ENCODE peak calls at places on chromosomes 16 and 17, in five cellular contexts. One of them, this sample, is unnamed.

GRCh38 chr17:47896672-47897490 is 845 bp downstream of the SP2 start:
- DNase-seq in choroid plexus epithelial cell: peak
- DNase-seq in epithelial cell of esophagus: peak
- DNase-seq in GM12878: no peak
- DNase-seq in tibial nerve: no peak
- DNase-seq in this sample: no peak

GRCh38 chr16:23801387-23801786 is 34.4 kb upstream of the PRKCB start:
- DNase-seq in choroid plexus epithelial cell: peak
- DNase-seq in epithelial cell of esophagus: peak
- DNase-seq in GM12878: no peak
- DNase-seq in tibial nerve: peak
- DNase-seq in this sample: peak

GRCh38 chr16:85316321-85316919 is 204.1 kb upstream of the CIBAR2 start:
- DNase-seq in choroid plexus epithelial cell: peak
- DNase-seq in epithelial cell of esophagus: peak
- DNase-seq in GM12878: no peak
- DNase-seq in tibial nerve: no peak
- DNase-seq in this sample: no peak

GRCh38 chr17:7803981-7804380 is 30.0 kb upstream of the KDM6B start:
- DNase-seq in choroid plexus epithelial cell: peak
- DNase-seq in epithelial cell of esophagus: peak
- DNase-seq in GM12878: no peak
- DNase-seq in tibial nerve: no peak
- DNase-seq in this sample: no peak

GRCh38 chr17:40358323-40359038 is 6.1 kb downstream of the GJD3 start:
- DNase-seq in choroid plexus epithelial cell: peak
- DNase-seq in epithelial cell of esophagus: peak
- DNase-seq in GM12878: no peak
- DNase-seq in tibial nerve: peak
- DNase-seq in this sample: peak

GRCh38 chr17:27430882-27431491 is 25.3 kb upstream of the KSR1 start:
- DNase-seq in choroid plexus epithelial cell: peak
- DNase-seq in epithelial cell of esophagus: peak
- DNase-seq in GM12878: no peak
- DNase-seq in tibial nerve: no peak
- DNase-seq in this sample: no peak

GRCh38 chr17:4987767-4988083 is 250 bp upstream of the CAMTA2 start:
- DNase-seq in choroid plexus epithelial cell: no peak
- DNase-seq in epithelial cell of esophagus: no peak
- DNase-seq in GM12878: no peak
- DNase-seq in tibial nerve: no peak
- DNase-seq in this sample: no peak

GRCh38 chr17:13931752-13932477 is 137.4 kb upstream of the COX10 start:
- DNase-seq in choroid plexus epithelial cell: peak
- DNase-seq in epithelial cell of esophagus: peak
- DNase-seq in GM12878: no peak
- DNase-seq in tibial nerve: peak
- DNase-seq in this sample: no peak

GRCh38 chr17:32349503-32349853 is 479 bp upstream of the ZNF207 start:
- DNase-seq in choroid plexus epithelial cell: peak
- DNase-seq in epithelial cell of esophagus: peak
- DNase-seq in GM12878: no peak
- DNase-seq in tibial nerve: peak
- DNase-seq in this sample: no peak

GRCh38 chr17:78359216-78359935 is 501 bp downstream of the SOCS3 start:
- DNase-seq in choroid plexus epithelial cell: peak
- DNase-seq in epithelial cell of esophagus: no peak
- DNase-seq in GM12878: no peak
- DNase-seq in tibial nerve: no peak
- DNase-seq in this sample: no peak

GRCh38 chr16:84058211-84058610 is 15.6 kb upstream of the SLC38A8 start:
- DNase-seq in choroid plexus epithelial cell: no peak
- DNase-seq in epithelial cell of esophagus: no peak
- DNase-seq in GM12878: no peak
- DNase-seq in tibial nerve: no peak
- DNase-seq in this sample: no peak

GRCh38 chr16:68128577-68129305 is 43.6 kb downstream of the NFATC3 start:
- DNase-seq in choroid plexus epithelial cell: peak
- DNase-seq in epithelial cell of esophagus: peak
- DNase-seq in GM12878: no peak
- DNase-seq in tibial nerve: no peak
- DNase-seq in this sample: no peak

GRCh38 chr17:17075037-17075755 is 32.9 kb downstream of the MPRIP start:
- DNase-seq in choroid plexus epithelial cell: peak
- DNase-seq in epithelial cell of esophagus: peak
- DNase-seq in GM12878: no peak
- DNase-seq in tibial nerve: peak
- DNase-seq in this sample: peak

GRCh38 chr16:25060920-25061319 is 45.8 kb upstream of the ARHGAP17 start:
- DNase-seq in choroid plexus epithelial cell: peak
- DNase-seq in epithelial cell of esophagus: no peak
- DNase-seq in GM12878: no peak
- DNase-seq in tibial nerve: no peak
- DNase-seq in this sample: no peak

GRCh38 chr16:30499284-30499683 is 26.7 kb downstream of the ITGAL start:
- DNase-seq in choroid plexus epithelial cell: no peak
- DNase-seq in epithelial cell of esophagus: no peak
- DNase-seq in GM12878: no peak
- DNase-seq in tibial nerve: no peak
- DNase-seq in this sample: no peak

GRCh38 chr17:33980193-33980592 is 274.9 kb upstream of the CCL2 start:
- DNase-seq in choroid plexus epithelial cell: no peak
- DNase-seq in epithelial cell of esophagus: no peak
- DNase-seq in GM12878: peak
- DNase-seq in tibial nerve: no peak
- DNase-seq in this sample: no peak

GRCh38 chr16:64478258-64478906 is 643.5 kb downstream of the CDH11 start:
- DNase-seq in choroid plexus epithelial cell: peak
- DNase-seq in epithelial cell of esophagus: peak
- DNase-seq in GM12878: no peak
- DNase-seq in tibial nerve: no peak
- DNase-seq in this sample: peak

GRCh38 chr16:48862087-48862532 is 252.1 kb upstream of the N4BP1 start:
- DNase-seq in choroid plexus epithelial cell: no peak
- DNase-seq in epithelial cell of esophagus: peak
- DNase-seq in GM12878: no peak
- DNase-seq in tibial nerve: no peak
- DNase-seq in this sample: peak

GRCh38 chr16:78362736-78363135 is 263.3 kb downstream of the WWOX start:
- DNase-seq in choroid plexus epithelial cell: no peak
- DNase-seq in epithelial cell of esophagus: no peak
- DNase-seq in GM12878: no peak
- DNase-seq in tibial nerve: no peak
- DNase-seq in this sample: no peak

GRCh38 chr16:48831081-48831722 is 221.2 kb upstream of the N4BP1 start:
- DNase-seq in choroid plexus epithelial cell: no peak
- DNase-seq in epithelial cell of esophagus: no peak
- DNase-seq in GM12878: no peak
- DNase-seq in tibial nerve: no peak
- DNase-seq in this sample: no peak

GRCh38 chr16:85171004-85171808 is 58.9 kb upstream of the CIBAR2 start:
- DNase-seq in choroid plexus epithelial cell: no peak
- DNase-seq in epithelial cell of esophagus: no peak
- DNase-seq in GM12878: no peak
- DNase-seq in tibial nerve: no peak
- DNase-seq in this sample: no peak

GRCh38 chr17:68783861-68784260 is 171.3 kb downstream of the ABCA8 start:
- DNase-seq in choroid plexus epithelial cell: peak
- DNase-seq in epithelial cell of esophagus: no peak
- DNase-seq in GM12878: no peak
- DNase-seq in tibial nerve: no peak
- DNase-seq in this sample: no peak

GRCh38 chr16:25148568-25149215 is 37.1 kb downstream of the LCMT1 start:
- DNase-seq in choroid plexus epithelial cell: peak
- DNase-seq in epithelial cell of esophagus: no peak
- DNase-seq in GM12878: no peak
- DNase-seq in tibial nerve: no peak
- DNase-seq in this sample: no peak

GRCh38 chr17:4537451-4538235 is 17.5 kb downstream of the MYBBP1A start:
- DNase-seq in choroid plexus epithelial cell: no peak
- DNase-seq in epithelial cell of esophagus: no peak
- DNase-seq in GM12878: no peak
- DNase-seq in tibial nerve: no peak
- DNase-seq in this sample: no peak

GRCh38 chr16:70778901-70779309 is 22.1 kb downstream of the VAC14 start:
- DNase-seq in choroid plexus epithelial cell: peak
- DNase-seq in epithelial cell of esophagus: peak
- DNase-seq in GM12878: no peak
- DNase-seq in tibial nerve: peak
- DNase-seq in this sample: peak

GRCh38 chr17:74995847-74996246 is 8.4 kb downstream of the CDR2L start:
- DNase-seq in choroid plexus epithelial cell: no peak
- DNase-seq in epithelial cell of esophagus: no peak
- DNase-seq in GM12878: no peak
- DNase-seq in tibial nerve: no peak
- DNase-seq in this sample: no peak

GRCh38 chr17:27577124-27577761 is 53.7 kb upstream of the LGALS9 start:
- DNase-seq in choroid plexus epithelial cell: peak
- DNase-seq in epithelial cell of esophagus: peak
- DNase-seq in GM12878: no peak
- DNase-seq in tibial nerve: no peak
- DNase-seq in this sample: no peak

GRCh38 chr16:28090646-28091377 is 27.3 kb upstream of the GSG1L start:
- DNase-seq in choroid plexus epithelial cell: peak
- DNase-seq in epithelial cell of esophagus: peak
- DNase-seq in GM12878: no peak
- DNase-seq in tibial nerve: no peak
- DNase-seq in this sample: no peak

GRCh38 chr16:89583197-89583894 is 7.8 kb downstream of the CPNE7 start:
- DNase-seq in choroid plexus epithelial cell: no peak
- DNase-seq in epithelial cell of esophagus: no peak
- DNase-seq in GM12878: no peak
- DNase-seq in tibial nerve: no peak
- DNase-seq in this sample: no peak

GRCh38 chr17:75489511-75489955 is 25.8 kb downstream of the CASKIN2 start:
- DNase-seq in choroid plexus epithelial cell: no peak
- DNase-seq in epithelial cell of esophagus: no peak
- DNase-seq in GM12878: no peak
- DNase-seq in tibial nerve: no peak
- DNase-seq in this sample: no peak

GRCh38 chr17:65314212-65314611 is 177.0 kb downstream of the RGS9 start:
- DNase-seq in choroid plexus epithelial cell: no peak
- DNase-seq in epithelial cell of esophagus: no peak
- DNase-seq in GM12878: no peak
- DNase-seq in tibial nerve: no peak
- DNase-seq in this sample: no peak

GRCh38 chr17:32519769-32520701 is 33.2 kb downstream of the CDK5R1 start:
- DNase-seq in choroid plexus epithelial cell: peak
- DNase-seq in epithelial cell of esophagus: peak
- DNase-seq in GM12878: peak
- DNase-seq in tibial nerve: no peak
- DNase-seq in this sample: no peak

GRCh38 chr16:23408242-23409201 is 44.5 kb downstream of the COG7 start:
- DNase-seq in choroid plexus epithelial cell: peak
- DNase-seq in epithelial cell of esophagus: peak
- DNase-seq in GM12878: no peak
- DNase-seq in tibial nerve: peak
- DNase-seq in this sample: peak

DNA sequence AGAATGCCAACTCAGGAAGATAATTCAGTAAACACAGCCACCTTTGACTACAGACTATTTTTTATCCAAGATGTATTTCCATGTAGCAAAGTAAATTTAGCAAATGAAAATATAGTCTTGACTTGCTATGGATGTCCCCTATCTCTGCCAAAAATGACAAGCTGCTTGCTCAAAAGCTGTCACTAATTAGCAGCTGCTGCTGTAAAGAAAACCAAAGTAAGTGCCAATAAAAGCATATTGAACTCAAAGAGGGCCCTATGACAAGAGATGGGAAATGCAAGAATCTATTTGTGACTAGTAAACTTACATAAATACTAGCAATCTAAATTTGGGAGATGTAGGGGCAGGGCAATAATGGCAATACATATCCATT is 23.0 kb downstream of the STAT5B start:
- DNase-seq in choroid plexus epithelial cell: no peak
- DNase-seq in epithelial cell of esophagus: no peak
- DNase-seq in GM12878: no peak
- DNase-seq in tibial nerve: no peak
- DNase-seq in this sample: no peak
- H3K4me3 ChIP-seq in choroid plexus epithelial cell: no peak
- H3K4me3 ChIP-seq in epithelial cell of esophagus: no peak
- H3K4me3 ChIP-seq in GM12878: no peak
- H3K4me3 ChIP-seq in tibial nerve: no peak
- H3K4me3 ChIP-seq in this sample: no peak

DNA sequence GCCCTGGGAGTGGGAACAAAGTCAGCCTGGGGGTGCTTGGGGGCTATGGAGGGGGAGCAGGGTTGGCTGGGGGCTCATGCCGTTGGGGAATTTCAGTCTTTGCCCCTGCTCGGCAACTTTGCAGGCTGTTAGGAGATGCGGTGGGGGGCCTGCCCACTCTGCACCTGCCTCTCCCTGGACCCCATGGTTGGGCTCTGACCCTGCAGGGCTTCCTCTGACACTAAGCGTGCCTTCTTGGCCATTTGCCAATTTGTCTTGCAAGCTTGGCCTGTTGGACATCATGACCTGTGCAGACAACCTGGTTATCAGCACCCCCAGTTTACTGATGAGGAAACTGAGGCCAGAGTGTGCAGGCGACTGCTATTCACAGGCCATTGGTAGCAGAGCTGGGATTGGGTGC is 14.6 kb downstream of the ADCY7 start:
- DNase-seq in choroid plexus epithelial cell: no peak
- DNase-seq in epithelial cell of esophagus: no peak
- DNase-seq in GM12878: no peak
- DNase-seq in tibial nerve: no peak
- DNase-seq in this sample: no peak
- H3K4me3 ChIP-seq in choroid plexus epithelial cell: no peak
- H3K4me3 ChIP-seq in epithelial cell of esophagus: no peak
- H3K4me3 ChIP-seq in GM12878: peak
- H3K4me3 ChIP-seq in tibial nerve: no peak
- H3K4me3 ChIP-seq in this sample: no peak

DNA sequence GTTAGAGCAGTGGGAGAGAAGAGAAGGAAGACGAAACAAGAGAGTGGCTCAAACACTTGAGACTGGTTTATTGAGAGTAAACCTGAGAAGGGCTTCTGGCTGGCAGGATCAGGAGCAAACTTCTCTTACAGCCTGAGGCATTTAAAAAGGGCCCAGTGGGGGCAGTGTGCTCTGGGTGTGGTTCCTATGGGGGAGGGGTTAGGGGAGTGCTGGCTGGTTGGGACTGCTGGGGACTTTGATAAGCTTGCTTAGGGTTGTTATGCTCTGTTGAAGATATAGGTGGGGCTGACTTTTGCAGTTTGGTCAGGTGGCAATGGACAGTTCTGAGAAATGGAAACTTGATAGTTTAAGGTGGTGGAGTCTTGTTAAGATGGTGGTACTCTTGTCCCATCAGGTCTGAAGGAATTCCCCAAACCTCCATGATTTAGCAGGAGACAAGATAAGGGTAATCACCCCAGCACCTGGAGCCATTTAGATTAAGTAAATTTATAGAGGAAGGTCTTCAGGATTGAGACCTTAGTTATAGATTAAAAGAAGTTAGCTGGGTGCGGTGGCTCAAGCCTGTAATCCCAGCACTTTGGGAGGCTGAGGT is 79.3 kb downstream of the EMP2 start:
- DNase-seq in choroid plexus epithelial cell: no peak
- DNase-seq in epithelial cell of esophagus: no peak
- DNase-seq in GM12878: no peak
- DNase-seq in tibial nerve: no peak
- DNase-seq in this sample: no peak
- H3K4me3 ChIP-seq in choroid plexus epithelial cell: no peak
- H3K4me3 ChIP-seq in epithelial cell of esophagus: no peak
- H3K4me3 ChIP-seq in GM12878: no peak
- H3K4me3 ChIP-seq in tibial nerve: no peak
- H3K4me3 ChIP-seq in this sample: no peak

GRCh38 chr17:19002805-19003542 is 1.6 kb downstream of the FAM83G start:
- DNase-seq in choroid plexus epithelial cell: peak
- DNase-seq in epithelial cell of esophagus: peak
- DNase-seq in GM12878: no peak
- DNase-seq in tibial nerve: no peak
- DNase-seq in this sample: no peak
- H3K4me3 ChIP-seq in choroid plexus epithelial cell: peak
- H3K4me3 ChIP-seq in epithelial cell of esophagus: peak
- H3K4me3 ChIP-seq in GM12878: peak
- H3K4me3 ChIP-seq in tibial nerve: peak
- H3K4me3 ChIP-seq in this sample: peak